ENCODE peak calls at places on chromosome 17, in four cellular contexts. One of them, this sample, is unnamed.
A peak's percentile ranks its signal among the peaks of the same experiment; 100 is the strongest.

GRCh38 chr17:61750656-61751055 is 112.7 kb downstream of the BRIP1 start:
- DNase-seq in dorsolateral prefrontal cortex: no peak
- DNase-seq in AG04450: no peak
- DNase-seq in sigmoid colon: no peak
- DNase-seq in this sample: no peak

GRCh38 chr17:55576237-55576998 is 65.2 kb upstream of the SMIM36 start:
- DNase-seq in dorsolateral prefrontal cortex: no peak
- DNase-seq in AG04450: peak; percentile 60
- DNase-seq in sigmoid colon: no peak
- DNase-seq in this sample: no peak

GRCh38 chr17:18040287-18040858 is 1.2 kb downstream of the GID4 start:
- DNase-seq in dorsolateral prefrontal cortex: no peak
- DNase-seq in AG04450: no peak
- DNase-seq in sigmoid colon: no peak
- DNase-seq in this sample: no peak

GRCh38 chr17:1197781-1198490 is 18.2 kb upstream of the ABR start:
- DNase-seq in dorsolateral prefrontal cortex: no peak
- DNase-seq in AG04450: no peak
- DNase-seq in sigmoid colon: peak; percentile 92
- DNase-seq in this sample: no peak

GRCh38 chr17:48795444-48796162 is 21.4 kb downstream of the TTLL6 start:
- DNase-seq in dorsolateral prefrontal cortex: no peak
- DNase-seq in AG04450: peak; percentile 26
- DNase-seq in sigmoid colon: no peak
- DNase-seq in this sample: no peak

GRCh38 chr17:48997103-48997826 is at the start of gene IGF2BP1:
- DNase-seq in dorsolateral prefrontal cortex: no peak
- DNase-seq in AG04450: no peak
- DNase-seq in sigmoid colon: no peak
- DNase-seq in this sample: peak; percentile 60

GRCh38 chr17:69088643-69089200 is 28.0 kb upstream of the ABCA9 start:
- DNase-seq in dorsolateral prefrontal cortex: no peak
- DNase-seq in AG04450: no peak
- DNase-seq in sigmoid colon: no peak
- DNase-seq in this sample: no peak

GRCh38 chr17:62916684-62917571 is 49.1 kb upstream of the TANC2 start:
- DNase-seq in dorsolateral prefrontal cortex: no peak
- DNase-seq in AG04450: no peak
- DNase-seq in sigmoid colon: no peak
- DNase-seq in this sample: no peak

GRCh38 chr17:32239457-32239856 is 26.2 kb upstream of the RHBDL3 start:
- DNase-seq in dorsolateral prefrontal cortex: no peak
- DNase-seq in AG04450: no peak
- DNase-seq in sigmoid colon: no peak
- DNase-seq in this sample: no peak

DNA sequence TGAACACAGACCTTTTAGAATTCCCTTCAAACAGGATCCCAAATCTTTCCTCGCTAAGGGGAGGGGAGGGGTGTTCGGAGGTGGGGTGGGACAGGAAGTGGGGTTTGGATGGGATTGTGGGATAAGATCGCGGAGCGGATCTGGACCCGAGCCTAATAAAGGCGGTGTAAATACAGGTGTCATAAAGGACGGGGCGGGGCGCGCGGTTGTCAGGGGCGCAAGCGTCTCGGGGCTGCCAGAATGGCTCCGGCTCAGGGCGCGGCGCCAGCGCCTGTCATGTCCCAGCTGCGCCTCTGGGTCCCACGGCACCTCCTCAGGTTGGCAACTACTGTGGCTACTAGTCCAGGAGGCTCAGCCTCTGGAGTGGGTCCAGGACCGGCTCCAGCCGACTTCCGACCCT is 59.8 kb upstream of the FBXO47 start:
- DNase-seq in dorsolateral prefrontal cortex: peak; percentile 50
- DNase-seq in AG04450: no peak
- DNase-seq in sigmoid colon: peak; percentile 87
- DNase-seq in this sample: peak; percentile 33
- H3K4me3 ChIP-seq in dorsolateral prefrontal cortex: peak overlapping the region; percentile 65
- H3K4me3 ChIP-seq in AG04450: peak overlapping the region; percentile 36
- H3K4me3 ChIP-seq in sigmoid colon: peak overlapping the region; percentile 19
- H3K4me3 ChIP-seq in this sample: peak overlapping the region; percentile 24

GRCh38 chr17:4704991-4705390 is 1.1 kb upstream of the PELP1 start:
- DNase-seq in dorsolateral prefrontal cortex: no peak
- DNase-seq in AG04450: no peak
- DNase-seq in sigmoid colon: no peak
- DNase-seq in this sample: no peak
- H3K4me3 ChIP-seq in dorsolateral prefrontal cortex: peak overlapping the region; percentile 98
- H3K4me3 ChIP-seq in AG04450: no peak overlapping the region
- H3K4me3 ChIP-seq in sigmoid colon: no peak overlapping the region
- H3K4me3 ChIP-seq in this sample: peak overlapping the region; percentile 90

GRCh38 chr17:12983986-12984932 is 33.6 kb downstream of the ELAC2 start:
- DNase-seq in dorsolateral prefrontal cortex: no peak
- DNase-seq in AG04450: peak; percentile 78
- DNase-seq in sigmoid colon: peak; percentile 91
- DNase-seq in this sample: no peak

GRCh38 chr17:12987120-12987519 is 30.7 kb downstream of the ELAC2 start:
- DNase-seq in dorsolateral prefrontal cortex: no peak
- DNase-seq in AG04450: no peak
- DNase-seq in sigmoid colon: no peak
- DNase-seq in this sample: no peak

GRCh38 chr17:12982224-12982623 is 35.6 kb downstream of the ELAC2 start:
- DNase-seq in dorsolateral prefrontal cortex: no peak
- DNase-seq in AG04450: no peak
- DNase-seq in sigmoid colon: no peak
- DNase-seq in this sample: no peak

GRCh38 chr17:12990041-12990808 is 27.6 kb downstream of the ELAC2 start:
- DNase-seq in dorsolateral prefrontal cortex: no peak
- DNase-seq in AG04450: no peak
- DNase-seq in sigmoid colon: no peak
- DNase-seq in this sample: no peak

GRCh38 chr17:12985431-12986285 is 32.2 kb downstream of the ELAC2 start:
- DNase-seq in dorsolateral prefrontal cortex: no peak
- DNase-seq in AG04450: no peak
- DNase-seq in sigmoid colon: no peak
- DNase-seq in this sample: no peak
- H3K4me3 ChIP-seq in dorsolateral prefrontal cortex: no peak overlapping the region
- H3K4me3 ChIP-seq in AG04450: no peak overlapping the region
- H3K4me3 ChIP-seq in sigmoid colon: no peak overlapping the region
- H3K4me3 ChIP-seq in this sample: no peak overlapping the region

DNA sequence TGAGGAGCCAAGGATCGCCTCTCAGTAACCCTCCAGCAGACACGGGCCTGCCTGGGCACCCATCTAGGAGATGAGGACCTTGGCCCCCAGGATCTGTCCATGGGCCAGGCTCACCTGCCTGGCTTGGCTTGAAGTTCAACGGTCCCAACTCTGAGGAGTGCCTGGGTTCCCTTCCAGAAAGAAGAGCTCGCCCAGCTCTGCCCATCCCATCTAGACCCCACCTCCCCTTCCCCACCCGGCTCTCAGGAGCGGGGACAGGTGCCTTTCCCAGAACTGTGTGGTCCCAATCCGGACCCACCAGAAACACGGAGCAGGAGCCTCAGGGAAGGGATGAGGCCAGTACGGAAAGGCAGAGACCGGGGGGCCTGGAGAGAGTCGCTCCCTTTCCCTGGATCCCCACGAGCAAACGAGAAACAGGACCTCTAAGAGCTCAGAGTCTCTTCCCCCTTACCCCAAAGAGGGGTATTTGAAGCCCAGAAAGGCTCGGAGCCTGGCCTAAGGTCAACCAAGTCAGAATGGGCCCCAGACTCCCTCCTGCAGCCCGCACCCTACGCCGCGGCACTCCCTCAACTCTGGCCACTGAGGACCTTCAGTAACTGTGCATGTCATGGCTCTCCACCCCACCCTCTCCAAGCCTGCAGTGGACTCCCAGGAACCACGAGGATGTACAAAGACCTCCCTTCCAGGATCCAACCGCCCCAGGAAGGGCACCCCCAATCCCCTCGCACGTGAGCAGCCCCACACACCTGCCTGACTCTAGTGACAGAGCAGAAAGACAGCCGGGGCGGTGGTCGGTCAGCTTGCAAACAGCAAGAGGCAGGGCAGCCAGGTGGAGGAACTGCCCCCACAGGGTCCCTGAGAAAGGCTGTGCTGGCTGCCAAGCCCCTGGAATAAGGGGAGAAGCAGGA is 5.4 kb downstream of the CLUH start:
- DNase-seq in dorsolateral prefrontal cortex: no peak
- DNase-seq in AG04450: no peak
- DNase-seq in sigmoid colon: peak; percentile 57
- DNase-seq in this sample: no peak
- H3K4me3 ChIP-seq in dorsolateral prefrontal cortex: no peak overlapping the region
- H3K4me3 ChIP-seq in AG04450: no peak overlapping the region
- H3K4me3 ChIP-seq in sigmoid colon: no peak overlapping the region
- H3K4me3 ChIP-seq in this sample: no peak overlapping the region

GRCh38 chr17:78879679-78880186 is 23.3 kb downstream of the CEP295NL start:
- DNase-seq in dorsolateral prefrontal cortex: no peak
- DNase-seq in AG04450: peak; percentile 92
- DNase-seq in sigmoid colon: peak; percentile 94
- DNase-seq in this sample: no peak
- H3K4me3 ChIP-seq in dorsolateral prefrontal cortex: peak overlapping the region; percentile 38
- H3K4me3 ChIP-seq in AG04450: peak overlapping the region; percentile 38
- H3K4me3 ChIP-seq in sigmoid colon: no peak overlapping the region
- H3K4me3 ChIP-seq in this sample: no peak overlapping the region

GRCh38 chr17:29619251-29619650 is 3.5 kb downstream of the CORO6 start:
- DNase-seq in dorsolateral prefrontal cortex: no peak
- DNase-seq in AG04450: no peak
- DNase-seq in sigmoid colon: peak; percentile 61
- DNase-seq in this sample: no peak

GRCh38 chr17:29617125-29617480 is 5.6 kb downstream of the CORO6 start:
- DNase-seq in dorsolateral prefrontal cortex: peak; percentile 91
- DNase-seq in AG04450: no peak
- DNase-seq in sigmoid colon: peak; percentile 89
- DNase-seq in this sample: peak; percentile 78

GRCh38 chr17:29616300-29617048 is 6.2 kb downstream of the CORO6 start:
- DNase-seq in dorsolateral prefrontal cortex: no peak
- DNase-seq in AG04450: no peak
- DNase-seq in sigmoid colon: no peak
- DNase-seq in this sample: no peak

GRCh38 chr17:29618272-29619065 is 4.2 kb downstream of the CORO6 start:
- DNase-seq in dorsolateral prefrontal cortex: no peak
- DNase-seq in AG04450: no peak
- DNase-seq in sigmoid colon: peak; percentile 63
- DNase-seq in this sample: no peak

DNA sequence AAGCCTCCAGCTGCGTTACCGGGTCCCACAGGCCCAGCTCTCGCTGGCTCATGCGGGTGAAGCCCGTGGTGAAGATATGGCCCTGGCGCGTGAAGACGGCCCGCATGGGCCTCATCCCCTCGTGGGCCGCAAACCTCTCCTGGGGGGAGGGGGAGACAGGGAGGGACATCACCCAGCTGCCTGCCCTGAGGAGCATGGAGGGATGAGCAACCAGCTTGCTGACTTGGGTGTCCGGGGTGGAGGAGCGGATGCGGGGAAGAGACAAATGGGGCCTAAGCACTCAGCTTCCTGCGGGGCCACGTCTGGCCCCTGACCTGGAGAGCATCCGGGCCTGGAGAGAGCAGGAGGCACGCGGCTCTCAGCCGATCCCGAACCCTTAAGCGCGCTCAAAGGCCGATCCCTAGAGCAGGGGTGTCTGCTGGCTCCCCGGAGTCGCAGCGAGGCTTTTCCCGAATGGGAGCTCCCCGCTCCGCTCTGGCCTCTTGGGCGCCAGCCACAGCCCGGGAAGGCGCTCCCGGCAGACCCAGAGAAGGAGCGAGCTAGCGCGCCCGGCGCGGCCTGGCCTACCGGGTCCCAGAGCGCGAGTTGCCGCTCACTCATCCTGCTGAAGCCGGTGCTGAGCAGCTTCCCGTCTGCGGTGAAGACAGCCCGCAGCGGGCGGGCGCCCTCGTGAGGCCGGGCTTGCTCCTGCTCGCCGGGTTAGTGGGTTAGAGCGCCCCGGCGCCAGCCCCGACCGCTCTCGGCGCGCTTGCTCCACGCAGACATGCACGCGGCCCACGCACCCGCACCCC is 5.0 kb downstream of the CORO6 start:
- DNase-seq in dorsolateral prefrontal cortex: peak; percentile 84
- DNase-seq in AG04450: no peak
- DNase-seq in sigmoid colon: peak; percentile 86
- DNase-seq in this sample: no peak
- H3K4me3 ChIP-seq in dorsolateral prefrontal cortex: peak overlapping the region; percentile 69
- H3K4me3 ChIP-seq in AG04450: peak overlapping the region; percentile 4
- H3K4me3 ChIP-seq in sigmoid colon: peak overlapping the region; percentile 3
- H3K4me3 ChIP-seq in this sample: no peak overlapping the region

GRCh38 chr17:60386475-60387058 is 5.4 kb downstream of the USP32 start:
- DNase-seq in dorsolateral prefrontal cortex: no peak
- DNase-seq in AG04450: no peak
- DNase-seq in sigmoid colon: no peak
- DNase-seq in this sample: no peak

GRCh38 chr17:60388742-60389141 is 3.2 kb downstream of the USP32 start:
- DNase-seq in dorsolateral prefrontal cortex: no peak
- DNase-seq in AG04450: no peak
- DNase-seq in sigmoid colon: no peak
- DNase-seq in this sample: no peak

GRCh38 chr17:60383379-60383778 is 8.6 kb downstream of the USP32 start:
- DNase-seq in dorsolateral prefrontal cortex: no peak
- DNase-seq in AG04450: no peak
- DNase-seq in sigmoid colon: no peak
- DNase-seq in this sample: no peak

GRCh38 chr17:60387666-60388065 is 4.3 kb downstream of the USP32 start:
- DNase-seq in dorsolateral prefrontal cortex: no peak
- DNase-seq in AG04450: no peak
- DNase-seq in sigmoid colon: no peak
- DNase-seq in this sample: no peak

GRCh38 chr17:60386137-60386395 is 5.9 kb downstream of the USP32 start:
- DNase-seq in dorsolateral prefrontal cortex: no peak
- DNase-seq in AG04450: no peak
- DNase-seq in sigmoid colon: no peak
- DNase-seq in this sample: no peak
- H3K4me3 ChIP-seq in dorsolateral prefrontal cortex: no peak overlapping the region
- H3K4me3 ChIP-seq in AG04450: no peak overlapping the region
- H3K4me3 ChIP-seq in sigmoid colon: no peak overlapping the region
- H3K4me3 ChIP-seq in this sample: no peak overlapping the region

DNA sequence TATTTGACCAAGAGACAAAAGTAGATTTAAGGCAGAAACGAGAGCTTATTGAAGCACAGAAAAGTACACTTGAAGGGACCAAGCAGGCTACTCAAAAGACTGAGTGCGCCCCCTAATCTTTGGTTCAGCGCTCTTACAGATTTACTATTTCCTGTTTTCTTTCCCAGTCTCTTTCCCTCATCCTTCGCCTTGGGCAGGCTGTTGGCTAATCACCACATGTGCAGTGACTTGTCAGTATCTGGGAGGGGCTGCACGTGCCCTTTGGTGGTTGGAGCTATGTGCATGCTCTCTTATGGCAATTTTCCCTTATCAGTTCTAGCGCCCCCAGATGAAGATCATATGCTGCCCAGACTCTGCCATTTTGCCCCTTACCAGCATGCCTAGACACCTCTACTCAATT is 35.4 kb upstream of the SHISA6 start:
- DNase-seq in dorsolateral prefrontal cortex: no peak
- DNase-seq in AG04450: no peak
- DNase-seq in sigmoid colon: no peak
- DNase-seq in this sample: no peak
- H3K4me3 ChIP-seq in dorsolateral prefrontal cortex: no peak overlapping the region
- H3K4me3 ChIP-seq in AG04450: no peak overlapping the region
- H3K4me3 ChIP-seq in sigmoid colon: no peak overlapping the region
- H3K4me3 ChIP-seq in this sample: no peak overlapping the region

GRCh38 chr17:82370471-82371332 is 863 bp upstream of the UTS2R start:
- DNase-seq in dorsolateral prefrontal cortex: no peak
- DNase-seq in AG04450: no peak
- DNase-seq in sigmoid colon: no peak
- DNase-seq in this sample: no peak
- H3K4me3 ChIP-seq in dorsolateral prefrontal cortex: peak overlapping the region; percentile 55
- H3K4me3 ChIP-seq in AG04450: peak overlapping the region; percentile 40
- H3K4me3 ChIP-seq in sigmoid colon: no peak overlapping the region
- H3K4me3 ChIP-seq in this sample: peak overlapping the region; percentile 8

This sample was measured in BE2C.